ENCODE peak calls at places on chromosome 20, in five cellular contexts. M, D, R, Y and C are unnamed samples.

GRCh38 chr20:44570369-44570768 is 12.0 kb upstream of the PKIG start:
- DNase-seq in M (no peak), D (no peak), R (no peak), Y (no peak), C (no peak)

GRCh38 chr20:33793011-33793931 is 17.9 kb upstream of the CHMP4B start:
- DNase-seq in M (no peak), D (no peak), R (peak; percentile 43), Y (no peak), C (no peak)

GRCh38 chr20:11451793-11452291 is 465.9 kb upstream of the BTBD3 start:
- DNase-seq in M (no peak), D (no peak), R (peak; percentile 15), Y (peak; percentile 26), C (no peak)

GRCh38 chr20:34195355-34195754 is 45.9 kb upstream of the ASIP start:
- DNase-seq in M (no peak), D (no peak), R (no peak), Y (no peak), C (no peak)

GRCh38 chr20:34390769-34391447 is 27.8 kb downstream of the ITCH start:
- DNase-seq in M (peak; percentile 2), D (peak; percentile 70), R (no peak), Y (peak; percentile 85), C (peak; percentile 63)

GRCh38 chr20:57289401-57290177 is 23.1 kb upstream of the BMP7 start:
- DNase-seq in M (no peak), D (no peak), R (no peak), Y (no peak), C (no peak)

GRCh38 chr20:57374931-57375651 is 16.1 kb upstream of the RBM38 start:
- DNase-seq in M (no peak), D (no peak), R (no peak), Y (no peak), C (no peak)

GRCh38 chr20:1391640-1392442 is 1.0 kb downstream of the FKBP1A start:
- DNase-seq in M (no peak), D (no peak), R (no peak), Y (no peak), C (no peak)

GRCh38 chr20:48230251-48230650 is 445.0 kb upstream of the SULF2 start:
- DNase-seq in M (no peak), D (no peak), R (no peak), Y (no peak), C (no peak)

GRCh38 chr20:14634666-14635065 is 297.3 kb upstream of the FLRT3 start:
- DNase-seq in M (no peak), D (no peak), R (no peak), Y (no peak), C (no peak)

GRCh38 chr20:57420571-57421257 is 29.5 kb downstream of the RBM38 start:
- DNase-seq in M (no peak), D (no peak), R (no peak), Y (no peak), C (no peak)

GRCh38 chr20:45905505-45906079 is 6.4 kb downstream of the PLTP start:
- DNase-seq in M (no peak), D (no peak), R (no peak), Y (peak; percentile 48), C (no peak)

GRCh38 chr20:45898285-45898684 is 7.2 kb downstream of the CTSA start:
- DNase-seq in M (no peak), D (no peak), R (no peak), Y (no peak), C (no peak)

GRCh38 chr20:45904583-45905504 is 7.1 kb downstream of the PLTP start:
- DNase-seq in M (no peak), D (no peak), R (no peak), Y (no peak), C (no peak)

GRCh38 chr20:45899041-45899835 is 8.1 kb downstream of the CTSA start:
- DNase-seq in M (no peak), D (no peak), R (no peak), Y (no peak), C (no peak)

DNA sequence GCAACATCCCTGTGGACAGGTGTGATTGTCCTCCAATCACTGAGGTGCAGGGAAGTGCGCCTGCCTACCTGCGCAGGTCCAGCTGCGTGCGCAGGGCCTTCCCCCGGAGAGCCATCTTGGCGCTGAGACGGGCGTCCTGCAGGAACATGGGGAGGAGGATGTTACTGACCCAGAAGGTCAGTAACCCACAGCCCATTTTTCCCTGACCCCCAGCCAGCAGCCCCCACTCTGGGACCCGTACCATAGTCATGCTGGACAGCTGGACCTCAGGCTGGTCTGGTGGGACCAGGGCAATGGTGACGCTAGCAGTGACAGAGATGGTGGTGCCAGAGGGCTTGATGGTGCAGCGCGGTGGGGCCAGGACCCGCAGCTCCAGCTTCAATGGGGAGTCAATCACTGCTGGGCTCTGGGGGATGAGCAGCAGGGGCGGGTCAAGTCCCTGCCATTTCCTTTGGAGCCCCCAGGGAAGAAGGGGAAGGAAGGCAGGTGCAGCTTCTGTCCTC is 9.7 kb downstream of the PLTP start:
- DNase-seq in M (no peak), D (no peak), R (no peak), Y (no peak), C (no peak)
- TF ChIP-seq POLR2AphosphoS5 in M (no peak), D (no peak), R (no peak), Y (no peak), C (no peak)

GRCh38 chr20:31674895-31675827 is 37.4 kb downstream of the COX4I2 start:
- DNase-seq in M (no peak), D (peak; percentile 82), R (no peak), Y (no peak), C (peak; percentile 71)
- TF ChIP-seq POLR2A in M (no peak), D (no peak), R (no peak), Y (no peak), C (no peak)

DNA sequence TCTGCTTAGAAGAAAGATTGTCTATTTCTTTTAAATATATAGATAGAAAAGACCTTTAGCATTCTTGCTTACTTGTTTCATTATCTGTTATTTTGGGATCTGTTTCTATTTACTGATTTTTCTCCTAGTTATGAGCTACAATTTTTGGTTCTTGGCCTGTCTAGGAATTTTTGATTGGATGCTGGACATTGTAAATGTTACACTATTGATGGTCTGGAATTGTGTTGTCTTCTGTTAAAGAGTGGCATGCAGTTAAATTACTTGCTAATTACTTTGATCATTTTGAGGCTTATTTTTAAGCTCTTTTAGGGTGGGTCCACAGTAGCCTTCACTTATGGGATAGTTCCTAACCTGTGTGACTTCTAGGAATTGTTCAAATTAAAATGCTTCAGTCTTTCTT is 66.4 kb upstream of the NNAT start:
- DNase-seq in M (no peak), D (no peak), R (no peak), Y (no peak), C (no peak)
- TF ChIP-seq POLR2AphosphoS5 in M (no peak), D (no peak), R (no peak), Y (no peak), C (no peak)

DNA sequence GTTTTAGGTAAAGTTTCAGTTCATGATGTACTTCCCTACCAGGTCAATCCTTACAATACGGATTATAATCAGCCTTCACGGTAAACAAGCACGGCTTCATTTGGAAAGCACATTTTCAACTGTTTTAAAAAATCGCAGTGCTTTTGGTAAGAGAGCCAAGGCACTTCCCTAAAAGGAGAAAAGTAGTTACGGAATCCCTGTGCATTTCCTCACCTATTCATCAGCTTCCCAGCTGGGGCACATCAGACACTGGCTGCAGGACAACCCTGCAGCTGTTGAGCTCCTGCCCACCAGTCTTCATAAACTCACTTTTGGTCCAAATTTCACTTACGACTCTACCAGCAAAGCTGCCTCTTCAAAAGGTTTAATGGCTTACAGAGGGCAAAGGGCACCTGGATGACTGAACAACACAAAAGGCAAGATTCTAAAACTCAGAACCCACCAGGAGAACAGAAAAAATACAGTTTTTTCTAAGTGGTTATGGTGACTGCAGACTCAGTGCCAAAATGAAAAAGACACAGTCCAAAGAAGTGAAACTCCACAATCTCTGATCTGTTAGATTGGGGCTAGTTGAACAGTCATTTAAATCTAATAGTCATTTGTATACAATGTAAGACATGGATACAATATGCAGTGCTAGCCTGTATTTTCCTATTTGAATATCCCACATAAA is 7.5 kb downstream of the SNX5 start:
- DNase-seq in M (no peak), D (no peak), R (no peak), Y (no peak), C (no peak)
- TF ChIP-seq POLR2A in M (peak; percentile 14), D (no peak), R (no peak), Y (no peak), C (no peak)